ENCODE peak calls at places on chromosomes 5 and 9, in four cellular contexts. Y, E, Q and G are unnamed samples.

GRCh38 chr9:136900988-136901515 is 14.7 kb downstream of the TRAF2 start:
- DNase-seq in Y (no peak), E (no peak), Q (no peak), G (no peak)

GRCh38 chr5:176948458-176948857 is 49.3 kb upstream of the HK3 start:
- DNase-seq in Y (no peak), E (no peak), Q (no peak), G (no peak)

GRCh38 chr5:54738118-54738972 is 220.8 kb downstream of the SNX18 start:
- DNase-seq in Y (no peak), E (no peak), Q (no peak), G (no peak)

GRCh38 chr5:82275267-82275664 is 2.9 kb downstream of the RPS23 start:
- DNase-seq in Y (no peak), E (no peak), Q (no peak), G (no peak)

GRCh38 chr9:32069969-32070368 is 314.5 kb upstream of the ACO1 start:
- DNase-seq in Y (no peak), E (no peak), Q (no peak), G (no peak)

GRCh38 chr9:129108805-129109370 is 1.7 kb downstream of the CRAT start:
- DNase-seq in Y (no peak), E (no peak), Q (no peak), G (no peak)

GRCh38 chr5:162248107-162248713 is 180.6 kb downstream of the GABRG2 start:
- DNase-seq in Y (no peak), E (no peak), Q (peak; percentile 48), G (peak; percentile 63)

GRCh38 chr9:34826999-34827538 is 117.1 kb upstream of the CCL21 start:
- DNase-seq in Y (no peak), E (no peak), Q (no peak), G (no peak)

GRCh38 chr5:75614165-75614564 is 2.9 kb downstream of the ANKDD1B start:
- DNase-seq in Y (no peak), E (no peak), Q (no peak), G (no peak)

GRCh38 chr5:149205625-149206523 is 64.6 kb downstream of the ABLIM3 start:
- DNase-seq in Y (no peak), E (no peak), Q (no peak), G (no peak)

GRCh38 chr5:72234265-72234700 is 85.8 kb downstream of the MRPS27 start:
- DNase-seq in Y (peak; percentile 25), E (no peak), Q (no peak), G (peak; percentile 18)

GRCh38 chr9:98087420-98088354 is 31.2 kb downstream of the NANS start:
- DNase-seq in Y (peak; percentile 51), E (no peak), Q (no peak), G (no peak)

GRCh38 chr9:126452036-126452595 is 125.5 kb downstream of the MVB12B start:
- DNase-seq in Y (no peak), E (no peak), Q (no peak), G (no peak)

GRCh38 chr5:172798422-172799215 is 27.6 kb upstream of the DUSP1 start:
- DNase-seq in Y (no peak), E (no peak), Q (no peak), G (no peak)

GRCh38 chr5:78588517-78588916 is 60.1 kb downstream of the LHFPL2 start:
- DNase-seq in Y (no peak), E (no peak), Q (no peak), G (no peak)

GRCh38 chr9:134163374-134164196 is 779 bp downstream of the RNU6ATAC start:
- DNase-seq in Y (peak; percentile 28), E (peak; percentile 37), Q (peak; percentile 20), G (no peak)

GRCh38 chr9:16010221-16010620 is 457.4 kb downstream of the CCDC171 start:
- DNase-seq in Y (no peak), E (no peak), Q (no peak), G (no peak)